ENCODE peak calls at places on chromosomes 1 and 21, in six cellular contexts. X, W, M, R, S and Q are unnamed samples.

GRCh38 chr1:202615501-202616354 is 94.5 kb downstream of the SYT2 start:
- DNase-seq in X (no peak), W (no peak), M (no peak), R (peak), S (no peak), Q (no peak)

GRCh38 chr1:18836654-18837053 is 22.8 kb downstream of the TAS1R2 start:
- DNase-seq in X (no peak), W (no peak), M (no peak), R (no peak), S (no peak), Q (no peak)

GRCh38 chr1:108953452-108953851 is 9.8 kb downstream of the CLCC1 start:
- DNase-seq in X (no peak), W (no peak), M (no peak), R (no peak), S (no peak), Q (no peak)

GRCh38 chr1:168598963-168599362 is 22.6 kb downstream of the XCL1 start:
- DNase-seq in X (no peak), W (no peak), M (no peak), R (no peak), S (no peak), Q (no peak)

GRCh38 chr1:47703161-47703825 is 265.4 kb downstream of the FOXD2 start:
- DNase-seq in X (no peak), W (no peak), M (no peak), R (no peak), S (no peak), Q (no peak)

GRCh38 chr1:89941110-89941770 is 53.7 kb upstream of the ZNF326 start:
- DNase-seq in X (no peak), W (peak), M (no peak), R (no peak), S (no peak), Q (no peak)

GRCh38 chr1:108704501-108704900 is 8.2 kb upstream of the FNDC7 start:
- DNase-seq in X (peak), W (no peak), M (no peak), R (no peak), S (no peak), Q (no peak)

GRCh38 chr21:17783816-17784598 is 35.1 kb downstream of the C21orf91 start:
- DNase-seq in X (no peak), W (peak), M (no peak), R (no peak), S (no peak), Q (no peak)